ENCODE peak calls at places on chromosomes 13 and 19, in nine cellular contexts. S is neural progenitor cell; Y is HTR-8/SVneo; Z is effector CD4-positive, alpha-beta T cell; M is upper lobe of left lung; N is HEK293T; J is effector memory CD8-positive, alpha-beta T cell; X is heart right ventricle; A is lower leg skin. F is an unnamed sample.

GRCh38 chr19:10543420-10544241 is at the start of gene ATG4D:
- DNase-seq in S (peak; percentile 93), Y (peak; percentile 95), Z (peak; percentile 76), M (peak; percentile 97), N (peak; percentile 98), J (peak; percentile 77), X (peak; percentile 73), A (peak; percentile 95), F (peak; percentile 91)

GRCh38 chr13:110352735-110353134 is 45.7 kb downstream of the COL4A2 start:
- DNase-seq in S (no peak), Y (no peak), Z (no peak), M (peak; percentile 67), N (peak; percentile 17), J (no peak), X (no peak), A (peak; percentile 75), F (no peak)

GRCh38 chr19:18340237-18340989 is at the start of gene PGPEP1:
- DNase-seq in S (peak; percentile 89), Y (peak; percentile 62), Z (peak; percentile 25), M (peak; percentile 97), N (peak; percentile 91), J (peak; percentile 43), X (peak; percentile 82), A (peak; percentile 89), F (peak; percentile 79)

GRCh38 chr19:800360-801029 is 3.2 kb downstream of the PTBP1 start:
- DNase-seq in S (no peak), Y (no peak), Z (no peak), M (no peak), N (no peak), J (no peak), X (no peak), A (no peak), F (no peak)

GRCh38 chr19:5166262-5166661 is 174.3 kb downstream of the PTPRS start:
- DNase-seq in S (no peak), Y (no peak), Z (no peak), M (no peak), N (no peak), J (no peak), X (no peak), A (no peak), F (no peak)

GRCh38 chr13:80235131-80235530 is 105.8 kb downstream of the SPRY2 start:
- DNase-seq in S (no peak), Y (no peak), Z (no peak), M (no peak), N (no peak), J (no peak), X (no peak), A (no peak), F (no peak)

GRCh38 chr13:105979586-105979985 is 555.9 kb downstream of the EFNB2 start:
- DNase-seq in S (peak; percentile 30), Y (no peak), Z (no peak), M (no peak), N (no peak), J (no peak), X (no peak), A (no peak), F (no peak)

GRCh38 chr13:50910483-50910805 is 853 bp downstream of the RNASEH2B start:
- DNase-seq in S (peak; percentile 42), Y (peak; percentile 18), Z (no peak), M (no peak), N (peak; percentile 27), J (no peak), X (peak; percentile 36), A (no peak), F (no peak)

GRCh38 chr13:49760555-49760954 is 31.9 kb downstream of the KPNA3 start:
- DNase-seq in S (no peak), Y (no peak), Z (no peak), M (no peak), N (no peak), J (no peak), X (no peak), A (no peak), F (no peak)

GRCh38 chr13:75312884-75313520 is 169.0 kb downstream of the TBC1D4 start:
- DNase-seq in S (no peak), Y (no peak), Z (no peak), M (no peak), N (no peak), J (no peak), X (no peak), A (no peak), F (no peak)

GRCh38 chr19:53553865-53554791 is 16.2 kb downstream of the ZNF331 start:
- DNase-seq in S (no peak), Y (peak; percentile 10), Z (peak; percentile 88), M (peak; percentile 97), N (no peak), J (peak; percentile 90), X (peak; percentile 89), A (peak; percentile 97), F (peak; percentile 91)

GRCh38 chr19:52237771-52238400 is 31.5 kb upstream of the ZNF766 start:
- DNase-seq in S (peak; percentile 67), Y (peak; percentile 26), Z (peak; percentile 34), M (no peak), N (no peak), J (peak; percentile 32), X (peak; percentile 46), A (no peak), F (no peak)

GRCh38 chr13:97279913-97280312 is 57.8 kb downstream of the MBNL2 start:
- DNase-seq in S (no peak), Y (no peak), Z (no peak), M (no peak), N (no peak), J (no peak), X (no peak), A (no peak), F (no peak)

GRCh38 chr13:113649212-113649611 is 8.8 kb downstream of the ATP4B start:
- DNase-seq in S (no peak), Y (no peak), Z (no peak), M (peak; percentile 60), N (no peak), J (no peak), X (no peak), A (peak; percentile 78), F (peak; percentile 39)

GRCh38 chr19:11673608-11674041 is 65.1 kb downstream of the ZNF823 start:
- DNase-seq in S (peak; percentile 91), Y (peak; percentile 38), Z (no peak), M (no peak), N (peak; percentile 23), J (no peak), X (peak; percentile 83), A (peak; percentile 89), F (no peak)

F was measured in cardiac septum.